ENCODE peak calls at places on chromosome 7, in four cellular contexts. G is astrocyte of the hippocampus, V is adipocyte, I is GM04504. R is an unnamed sample.

GRCh38 chr7:98091061-98091460 is 15.6 kb upstream of the LMTK2 start:
- DNase-seq in G (no peak), V (no peak), I (no peak), R (no peak)

GRCh38 chr7:3977391-3977790 is 676.3 kb downstream of the SDK1 start:
- DNase-seq in G (no peak), V (no peak), I (no peak), R (no peak)

GRCh38 chr7:13139436-13139835 is 452.0 kb downstream of the ARL4A start:
- DNase-seq in G (no peak), V (no peak), I (no peak), R (no peak)

GRCh38 chr7:155758348-155758747 is 53.9 kb downstream of the SHH start:
- DNase-seq in G (no peak), V (no peak), I (no peak), R (no peak)

GRCh38 chr7:113582471-113582870 is 336.3 kb downstream of the PPP1R3A start:
- DNase-seq in G (peak; percentile 27), V (no peak), I (no peak), R (no peak)

GRCh38 chr7:150739045-150739432 is 1.8 kb downstream of the GIMAP5 start:
- DNase-seq in G (no peak), V (no peak), I (no peak), R (no peak)

GRCh38 chr7:114083714-114084113 is 164.9 kb upstream of the PPP1R3A start:
- DNase-seq in G (peak; percentile 11), V (no peak), I (no peak), R (peak; percentile 34)

GRCh38 chr7:129299889-129300288 is 75.1 kb downstream of the AHCYL2 start:
- DNase-seq in G (no peak), V (no peak), I (no peak), R (no peak)

GRCh38 chr7:96120856-96121255 is 201.0 kb downstream of the SLC25A13 start:
- DNase-seq in G (no peak), V (peak; percentile 25), I (no peak), R (no peak)

GRCh38 chr7:151131284-151131621 is 36.2 kb downstream of the GBX1 start:
- DNase-seq in G (no peak), V (no peak), I (no peak), R (no peak)

GRCh38 chr7:132526111-132526741 is 50.0 kb downstream of the PLXNA4 start:
- DNase-seq in G (no peak), V (no peak), I (no peak), R (no peak)

GRCh38 chr7:4800487-4800886 is 25.1 kb downstream of the AP5Z1 start:
- DNase-seq in G (no peak), V (no peak), I (no peak), R (no peak)

GRCh38 chr7:54544356-54545240 is 2.4 kb downstream of the VSTM2A start:
- DNase-seq in G (no peak), V (no peak), I (no peak), R (no peak)

GRCh38 chr7:100489824-100490223 is 6.1 kb downstream of the NYAP1 start:
- DNase-seq in G (peak; percentile 95), V (peak; percentile 66), I (peak; percentile 71), R (peak; percentile 91)

GRCh38 chr7:22561356-22561755 is 61.4 kb upstream of the STEAP1B start:
- DNase-seq in G (peak; percentile 99), V (peak; percentile 98), I (peak; percentile 97), R (no peak)

GRCh38 chr7:68321076-68321639 is 1277.1 kb upstream of the AUTS2 start:
- DNase-seq in G (peak; percentile 72), V (peak; percentile 19), I (no peak), R (peak; percentile 0)

GRCh38 chr7:130875265-130875741 is 141.3 kb upstream of the KLF14 start:
- DNase-seq in G (peak; percentile 77), V (peak; percentile 50), I (no peak), R (peak; percentile 30)

GRCh38 chr7:129951076-129952011 is 1.4 kb downstream of the UBE2H start:
- DNase-seq in G (peak; percentile 51), V (peak; percentile 43), I (no peak), R (peak; percentile 31)

GRCh38 chr7:2312272-2312929 is 1.8 kb downstream of the SNX8 start:
- DNase-seq in G (no peak), V (no peak), I (no peak), R (no peak)

GRCh38 chr7:122248472-122248871 is 56.1 kb downstream of the FEZF1 start:
- DNase-seq in G (no peak), V (no peak), I (no peak), R (no peak)

GRCh38 chr7:36591643-36592042 is 132.7 kb downstream of the AOAH start:
- DNase-seq in G (no peak), V (no peak), I (no peak), R (peak; percentile 7)

GRCh38 chr7:68148440-68148839 is 1151.8 kb downstream of the TYW1 start:
- DNase-seq in G (no peak), V (no peak), I (no peak), R (no peak)

GRCh38 chr7:106660862-106661720 is at the start of gene CCDC71L:
- DNase-seq in G (peak; percentile 98), V (peak; percentile 98), I (peak; percentile 90), R (peak; percentile 96)

GRCh38 chr7:4800926-4801838 is 25.8 kb downstream of the AP5Z1 start:
- DNase-seq in G (no peak), V (no peak), I (no peak), R (no peak)

GRCh38 chr7:27899601-27900000 is 159.6 kb downstream of the TAX1BP1 start:
- DNase-seq in G (no peak), V (no peak), I (no peak), R (no peak)

GRCh38 chr7:786472-787255 is 45.6 kb upstream of the SUN1 start:
- DNase-seq in G (peak; percentile 81), V (peak; percentile 85), I (peak; percentile 37), R (peak; percentile 50)

GRCh38 chr7:7529328-7529727 is 6.3 kb downstream of the COL28A1 start:
- DNase-seq in G (no peak), V (no peak), I (no peak), R (no peak)

GRCh38 chr7:48617508-48617907 is 306.8 kb upstream of the CDC14C start:
- DNase-seq in G (no peak), V (no peak), I (no peak), R (no peak)

GRCh38 chr7:18189495-18190126 is 162.0 kb upstream of the PRPS1L1 start:
- DNase-seq in G (no peak), V (no peak), I (no peak), R (no peak)

GRCh38 chr7:151327659-151328058 is 14.0 kb upstream of the NUB1 start:
- DNase-seq in G (no peak), V (no peak), I (no peak), R (no peak)

GRCh38 chr7:39184387-39184786 is 206.7 kb downstream of the POU6F2 start:
- DNase-seq in G (peak; percentile 7), V (no peak), I (no peak), R (no peak)

GRCh38 chr7:45072131-45073030 is 16.4 kb downstream of the NACAD start:
- DNase-seq in G (no peak), V (no peak), I (no peak), R (no peak)

GRCh38 chr7:30681262-30682130 is 760 bp downstream of the CRHR2 start:
- DNase-seq in G (no peak), V (no peak), I (no peak), R (no peak)

GRCh38 chr7:75608451-75609122 is 116.5 kb downstream of the SPDYE5 start:
- DNase-seq in G (no peak), V (no peak), I (peak; percentile 7), R (no peak)

GRCh38 chr7:73577627-73578341 is 595 bp downstream of the TBL2 start:
- DNase-seq in G (peak; percentile 28), V (peak; percentile 37), I (no peak), R (peak; percentile 37)

GRCh38 chr7:103571591-103571990 is 125.6 kb upstream of the SLC26A5 start:
- DNase-seq in G (no peak), V (no peak), I (no peak), R (no peak)

GRCh38 chr7:101114492-101114891 is 12.4 kb upstream of the SERPINE1 start:
- DNase-seq in G (no peak), V (no peak), I (no peak), R (no peak)

GRCh38 chr7:19982841-19983835 is 209.7 kb upstream of the TMEM196 start:
- DNase-seq in G (peak; percentile 79), V (peak; percentile 78), I (peak; percentile 61), R (peak; percentile 62)

GRCh38 chr7:95686109-95686508 is 86.2 kb upstream of the DYNC1I1 start:
- DNase-seq in G (peak; percentile 76), V (peak; percentile 84), I (peak; percentile 25), R (peak; percentile 39)

R was measured in KBM-7.